ENCODE peak calls at places on chromosomes 16 and 17, in five cellular contexts. S is nephron progenitor cell, T is sigmoid colon, Q is mesothelial cell of epicardium, M is tibial artery. E is an unnamed sample.

GRCh38 chr17:81025756-81026155 is 9.2 kb upstream of the BAIAP2 start:
- DNase-seq in S (peak; percentile 11), T (peak; percentile 74), Q (no peak), M (no peak), E (no peak)

GRCh38 chr16:81832801-81833547 is 53.9 kb downstream of the PLCG2 start:
- DNase-seq in S (no peak), T (peak; percentile 59), Q (no peak), M (no peak), E (no peak)

GRCh38 chr17:78969865-78970264 is 9.9 kb downstream of the LGALS3BP start:
- DNase-seq in S (no peak), T (no peak), Q (no peak), M (no peak), E (no peak)

GRCh38 chr16:85471469-85472431 is 141.4 kb upstream of the GSE1 start:
- DNase-seq in S (no peak), T (peak; percentile 67), Q (no peak), M (no peak), E (no peak)

GRCh38 chr17:48724241-48725004 is 1.4 kb downstream of the PRAC2 start:
- DNase-seq in S (peak; percentile 92), T (peak; percentile 91), Q (peak; percentile 95), M (peak; percentile 83), E (peak; percentile 57)

GRCh38 chr17:78124081-78124835 is 4.3 kb downstream of the TMC6 start:
- DNase-seq in S (no peak), T (no peak), Q (no peak), M (no peak), E (peak; percentile 76)

GRCh38 chr17:73591278-73592078 is 52.8 kb downstream of the SDK2 start:
- DNase-seq in S (no peak), T (no peak), Q (no peak), M (no peak), E (no peak)

GRCh38 chr17:79080761-79081290 is 6.2 kb downstream of the ENGASE start:
- DNase-seq in S (no peak), T (no peak), Q (no peak), M (no peak), E (no peak)

GRCh38 chr17:19305261-19305660 is 57.3 kb downstream of the B9D1 start:
- DNase-seq in S (no peak), T (peak; percentile 43), Q (no peak), M (no peak), E (no peak)

GRCh38 chr16:49726155-49726554 is 129.8 kb downstream of the ZNF423 start:
- DNase-seq in S (no peak), T (no peak), Q (no peak), M (no peak), E (no peak)

GRCh38 chr17:63189930-63190329 is 223.9 kb downstream of the TANC2 start:
- DNase-seq in S (no peak), T (no peak), Q (no peak), M (no peak), E (no peak)

GRCh38 chr16:73326770-73327470 is 279.0 kb upstream of the ZFHX3 start:
- DNase-seq in S (no peak), T (no peak), Q (no peak), M (no peak), E (no peak)

GRCh38 chr17:82234211-82235055 is 5.6 kb downstream of the SLC16A3 start:
- DNase-seq in S (peak; percentile 45), T (no peak), Q (no peak), M (no peak), E (no peak)

GRCh38 chr17:79557276-79557675 is 53.6 kb downstream of the RBFOX3 start:
- DNase-seq in S (no peak), T (peak; percentile 28), Q (no peak), M (no peak), E (no peak)

GRCh38 chr17:36152639-36153120 is 23.8 kb downstream of the TBC1D3B start:
- DNase-seq in S (no peak), T (no peak), Q (no peak), M (no peak), E (no peak)

GRCh38 chr16:3004781-3005284 is 7.9 kb upstream of the CLDN9 start:
- DNase-seq in S (peak; percentile 35), T (no peak), Q (no peak), M (no peak), E (no peak)

GRCh38 chr17:76405607-76405966 is 21.2 kb downstream of the SPHK1 start:
- DNase-seq in S (no peak), T (no peak), Q (no peak), M (no peak), E (no peak)

GRCh38 chr17:38898812-38899348 is 26.5 kb upstream of the LASP1NB start:
- DNase-seq in S (no peak), T (no peak), Q (no peak), M (no peak), E (peak; percentile 68)

GRCh38 chr17:49434821-49435581 is 20.3 kb upstream of the PHB1 start:
- DNase-seq in S (peak; percentile 65), T (no peak), Q (no peak), M (no peak), E (no peak)

GRCh38 chr16:21097151-21097550 is 53.5 kb downstream of the DNAH3 start:
- DNase-seq in S (no peak), T (no peak), Q (no peak), M (no peak), E (no peak)

GRCh38 chr17:10149573-10150399 is 48.6 kb downstream of the GAS7 start:
- DNase-seq in S (no peak), T (no peak), Q (no peak), M (no peak), E (no peak)

GRCh38 chr16:66885491-66885890 is 5.2 kb downstream of the PDP2 start:
- DNase-seq in S (no peak), T (no peak), Q (no peak), M (no peak), E (no peak)

GRCh38 chr17:4631836-4632582 is 9.5 kb downstream of the ALOX15 start:
- DNase-seq in S (no peak), T (no peak), Q (no peak), M (no peak), E (no peak)

GRCh38 chr17:676060-676745 is 38.4 kb downstream of the VPS53 start:
- DNase-seq in S (no peak), T (no peak), Q (no peak), M (peak; percentile 44), E (no peak)

GRCh38 chr17:17056167-17056562 is 13.9 kb downstream of the MPRIP start:
- DNase-seq in S (no peak), T (peak; percentile 63), Q (no peak), M (peak; percentile 52), E (no peak)

GRCh38 chr16:55499951-55500350 is 8.9 kb upstream of the LPCAT2 start:
- DNase-seq in S (no peak), T (peak; percentile 46), Q (peak; percentile 55), M (peak; percentile 18), E (no peak)

GRCh38 chr17:81350320-81350686 is 45.0 kb upstream of the BAHCC1 start:
- DNase-seq in S (no peak), T (peak; percentile 58), Q (no peak), M (peak; percentile 21), E (no peak)

GRCh38 chr16:5024632-5025031 is 9.1 kb downstream of the NAGPA start:
- DNase-seq in S (no peak), T (no peak), Q (no peak), M (no peak), E (no peak)

GRCh38 chr16:1260101-1260670 is 4.3 kb downstream of the TPSD1 start:
- DNase-seq in S (no peak), T (no peak), Q (no peak), M (no peak), E (no peak)
- TF ChIP-seq CTCF in S (no peak), T (no peak), Q (no peak), M (no peak), E (no peak)

DNA sequence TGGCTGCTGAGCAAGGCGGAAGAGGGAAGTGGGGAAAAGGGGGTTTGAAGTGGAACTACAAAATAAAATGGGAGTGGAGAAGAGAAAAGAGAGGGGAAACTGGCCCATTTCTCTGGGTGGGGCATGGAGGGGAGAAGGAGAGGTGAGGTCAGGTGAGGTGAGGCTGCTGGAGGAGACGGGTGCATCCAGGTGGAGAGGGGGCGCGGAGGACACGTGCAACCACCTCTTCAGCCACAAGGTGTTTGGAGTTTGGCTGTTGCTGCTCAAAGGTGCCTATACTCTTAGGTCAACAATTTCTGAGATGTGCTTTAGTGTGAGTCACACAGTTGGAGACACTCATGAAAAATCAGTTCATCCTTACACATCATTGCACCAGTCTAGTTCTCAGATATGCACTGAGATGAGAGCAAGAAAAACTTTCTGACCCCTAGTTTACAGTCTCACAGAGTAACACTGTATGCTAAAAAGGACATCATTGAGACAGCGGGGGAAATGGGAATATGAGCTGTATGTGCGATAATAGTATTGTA is 4.8 kb downstream of the SLC6A4 start:
- DNase-seq in S (no peak), T (no peak), Q (no peak), M (no peak), E (no peak)
- TF ChIP-seq CTCF in S (no peak), T (no peak), Q (no peak), M (no peak), E (no peak)

GRCh38 chr17:44376124-44376523 is 12.5 kb upstream of the FAM171A2 start:
- DNase-seq in S (peak; percentile 47), T (peak; percentile 70), Q (no peak), M (no peak), E (no peak)
- TF ChIP-seq CTCF in S (peak; percentile 43), T (no peak), Q (peak; percentile 19), M (no peak), E (no peak)

DNA sequence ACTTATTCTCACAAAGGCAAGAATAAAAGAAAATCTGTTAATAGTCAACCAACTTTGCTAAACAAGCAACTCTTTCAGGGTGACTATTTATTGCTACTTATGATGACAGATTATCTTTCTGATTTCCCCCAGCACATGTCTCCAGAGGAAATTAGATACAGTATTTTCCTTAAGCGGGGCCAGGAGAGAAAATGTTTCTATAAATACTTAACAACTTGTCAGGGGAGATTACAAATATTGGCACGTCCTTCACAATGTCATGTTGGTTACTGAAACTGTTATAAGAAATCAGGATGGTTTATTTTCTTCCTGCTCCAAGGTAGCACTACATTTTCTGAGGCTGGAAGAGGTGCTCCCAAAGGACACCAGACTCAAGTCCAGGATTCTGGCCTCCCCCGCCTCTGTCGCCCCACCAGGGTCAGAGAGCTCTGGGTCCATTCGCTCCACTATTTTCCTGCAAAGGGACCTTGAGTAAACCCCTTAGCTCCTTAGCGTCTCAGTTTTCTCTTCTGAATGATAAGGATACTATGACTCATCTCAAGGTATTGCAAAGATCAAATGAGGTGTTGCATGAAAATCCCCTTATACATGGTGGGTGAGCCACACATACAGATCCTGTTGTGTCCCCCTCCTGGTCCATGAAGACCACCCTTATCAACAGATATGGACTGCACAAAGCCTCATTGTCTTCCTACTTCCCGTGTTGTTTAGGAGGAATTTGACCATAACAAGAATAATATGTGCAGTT is 205.1 kb upstream of the WSCD1 start:
- DNase-seq in S (no peak), T (no peak), Q (no peak), M (no peak), E (no peak)
- TF ChIP-seq CTCF in S (no peak), T (no peak), Q (no peak), M (no peak), E (no peak)